ENCODE peak calls at places on chromosomes 1 and 21, in four cellular contexts. F, W, L and T are unnamed samples.

GRCh38 chr1:57424231-57425027 is 569 bp upstream of the DAB1 start:
- DNase-seq in F (peak), W (no peak), L (no peak), T (no peak)

GRCh38 chr1:2300851-2301606 is 72.9 kb downstream of the SKI start:
- DNase-seq in W (peak), L (peak), F (no peak), T (peak)

GRCh38 chr1:16145030-16145987 is 10.6 kb downstream of the EPHA2 start:
- DNase-seq in L (peak), F (no peak), W (peak), T (peak)

GRCh38 chr1:202067188-202067977 is 55.3 kb upstream of the GPR37L1 start:
- DNase-seq in L (no peak), W (no peak), F (no peak), T (no peak)

GRCh38 chr1:229657993-229658755 is 32.1 kb downstream of the URB2 start:
- DNase-seq in F (no peak), W (no peak), L (no peak), T (no peak)

GRCh38 chr21:33237446-33237845 is 7.7 kb downstream of the IFNAR2 start:
- DNase-seq in F (no peak), L (no peak), W (no peak), T (no peak)

GRCh38 chr1:65323246-65323645 is 13.9 kb downstream of the DNAJC6 start:
- DNase-seq in W (no peak), F (no peak), L (no peak), T (no peak)

GRCh38 chr1:15737324-15738319 is 1.6 kb downstream of the SLC25A34 start:
- DNase-seq in W (no peak), F (no peak), L (no peak), T (no peak)

GRCh38 chr1:87174726-87175237 is 153.9 kb upstream of the LMO4 start:
- DNase-seq in L (no peak), F (no peak), W (no peak), T (no peak)

GRCh38 chr1:175045519-175045918 is 22.1 kb upstream of the TNN start:
- DNase-seq in F (no peak), W (no peak), L (no peak), T (no peak)

GRCh38 chr1:162856260-162856659 is 4.7 kb downstream of the CCDC190 start:
- DNase-seq in F (no peak), L (no peak), W (peak), T (no peak)

GRCh38 chr1:7991504-7992440 is 30.3 kb downstream of the PARK7 start:
- DNase-seq in L (no peak), F (no peak), W (no peak), T (no peak)

GRCh38 chr1:177172331-177172730 is 1.6 kb downstream of the BRINP2 start:
- DNase-seq in L (no peak), F (no peak), W (no peak), T (no peak)

GRCh38 chr1:177172866-177173265 is 2.1 kb downstream of the BRINP2 start:
- DNase-seq in F (no peak), L (no peak), W (no peak), T (no peak)

GRCh38 chr1:177171536-177172123 is 872 bp downstream of the BRINP2 start:
- DNase-seq in F (no peak), L (no peak), W (no peak), T (no peak)

GRCh38 chr1:177174921-177175634 is 4.3 kb downstream of the BRINP2 start:
- DNase-seq in F (no peak), W (no peak), L (no peak), T (no peak)

GRCh38 chr1:177173976-177174375 is 3.2 kb downstream of the BRINP2 start:
- DNase-seq in W (no peak), F (no peak), L (no peak), T (no peak)
- H3K4me3 ChIP-seq in W (no peak), F (peak), L (no peak), T (no peak)

GRCh38 chr1:12473596-12474329 is 144.2 kb downstream of the DHRS3 start:
- DNase-seq in F (no peak), L (no peak), W (no peak), T (no peak)
- H3K27ac ChIP-seq in F (no peak), L (peak), W (no peak), T (peak)

DNA sequence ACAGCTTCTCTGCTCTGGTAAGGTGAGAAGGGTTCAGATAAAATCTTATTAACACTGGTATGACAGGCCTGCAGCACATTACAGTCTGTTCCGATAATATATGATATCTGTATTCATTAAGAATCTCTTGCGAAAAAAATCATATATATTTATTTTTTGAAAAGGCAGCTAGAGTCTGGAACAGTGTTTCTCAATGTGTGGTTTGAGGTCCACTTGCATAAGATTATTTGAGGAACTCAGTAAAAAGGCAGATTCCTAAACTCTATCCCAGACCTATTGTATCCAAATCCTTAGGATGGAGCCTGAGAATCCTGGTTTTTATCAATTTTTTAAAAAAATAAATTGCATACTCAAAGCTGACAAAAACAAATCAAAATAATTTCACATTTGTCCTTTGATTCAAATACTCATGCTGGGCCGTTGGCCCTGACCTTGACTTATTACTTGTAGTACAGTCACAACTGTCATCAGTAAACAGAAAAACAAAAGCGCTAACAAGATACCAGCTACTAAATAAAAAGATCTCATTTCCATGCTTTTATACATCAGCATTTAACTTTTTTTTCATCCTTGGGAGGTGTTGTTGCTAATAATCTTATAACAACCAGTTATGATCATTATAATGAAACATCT is 60.6 kb downstream of the RGS2 start:
- DNase-seq in L (no peak), F (no peak), W (no peak), T (no peak)
- H3K4me3 ChIP-seq in L (no peak), F (no peak), W (no peak), T (no peak)

DNA sequence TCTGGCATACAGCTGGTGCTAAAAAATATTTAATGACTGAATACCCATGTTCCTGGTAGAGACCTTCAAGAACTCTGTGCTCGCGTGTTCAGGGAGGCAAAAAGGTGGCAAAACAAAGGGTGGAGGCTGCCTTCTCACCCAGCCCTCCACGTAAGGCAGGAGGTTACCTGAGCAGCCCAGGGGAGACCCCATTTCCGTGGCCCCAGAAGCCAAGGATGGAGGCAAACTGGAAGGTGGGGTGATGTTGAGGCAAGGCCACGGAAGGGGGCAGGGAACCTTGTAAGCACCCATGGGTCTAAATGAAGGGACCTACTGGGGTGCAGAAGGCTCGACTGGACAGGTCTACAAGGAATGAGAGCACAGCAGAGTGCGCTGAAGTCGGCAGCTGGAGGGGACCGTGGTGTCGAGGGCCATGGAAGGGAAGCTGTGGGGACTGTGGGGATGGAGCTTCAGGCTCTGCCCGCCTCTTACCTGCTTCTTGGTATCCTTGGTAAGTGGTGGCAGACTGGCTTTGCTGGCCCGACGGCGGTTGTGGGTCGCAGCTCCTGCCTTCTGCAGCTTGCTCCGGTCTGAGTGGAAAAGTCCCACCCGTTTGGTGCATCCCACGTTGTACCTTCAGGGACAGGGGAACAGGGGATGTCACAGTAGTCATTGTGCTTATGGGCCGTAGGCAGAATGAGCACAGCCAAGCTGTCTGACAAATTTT is 8.9 kb upstream of the A3GALT2 start:
- DNase-seq in F (no peak), W (no peak), L (no peak), T (no peak)
- H3K27ac ChIP-seq in F (peak), W (no peak), L (no peak), T (peak)